ENCODE peak calls at places on chromosomes 6 and 20, in eight cellular contexts. One of them, this sample, is unnamed.

GRCh38 chr6:169162968-169163903 is 90.4 kb downstream of the THBS2 start:
- DNase-seq in fibroblast of villous mesenchyme: peak
- DNase-seq in AG10803: peak
- DNase-seq in MM.1S: no peak
- DNase-seq in lower leg skin: peak
- DNase-seq in AG09309: peak
- DNase-seq in dorsolateral prefrontal cortex: no peak
- DNase-seq in right atrium auricular region: peak
- DNase-seq in this sample: peak

GRCh38 chr20:23152308-23152892 is 66.3 kb upstream of the CD93 start:
- DNase-seq in right atrium auricular region: peak
- DNase-seq in dorsolateral prefrontal cortex: no peak
- DNase-seq in fibroblast of villous mesenchyme: peak
- DNase-seq in lower leg skin: no peak
- DNase-seq in AG09309: peak
- DNase-seq in AG10803: peak
- DNase-seq in MM.1S: no peak
- DNase-seq in this sample: no peak

GRCh38 chr20:4633780-4634179 is 87.9 kb upstream of the PRND start:
- DNase-seq in MM.1S: no peak
- DNase-seq in fibroblast of villous mesenchyme: peak
- DNase-seq in right atrium auricular region: no peak
- DNase-seq in dorsolateral prefrontal cortex: no peak
- DNase-seq in AG09309: peak
- DNase-seq in AG10803: peak
- DNase-seq in lower leg skin: no peak
- DNase-seq in this sample: peak

GRCh38 chr6:118896339-118897136 is 2.6 kb downstream of the ASF1A start:
- DNase-seq in AG09309: no peak
- DNase-seq in fibroblast of villous mesenchyme: peak
- DNase-seq in lower leg skin: no peak
- DNase-seq in right atrium auricular region: no peak
- DNase-seq in dorsolateral prefrontal cortex: no peak
- DNase-seq in MM.1S: peak
- DNase-seq in AG10803: peak
- DNase-seq in this sample: no peak

GRCh38 chr6:166119116-166119911 is 48.3 kb downstream of the TBXT start:
- DNase-seq in fibroblast of villous mesenchyme: no peak
- DNase-seq in right atrium auricular region: no peak
- DNase-seq in MM.1S: no peak
- DNase-seq in lower leg skin: no peak
- DNase-seq in AG10803: no peak
- DNase-seq in dorsolateral prefrontal cortex: no peak
- DNase-seq in AG09309: no peak
- DNase-seq in this sample: no peak

GRCh38 chr20:23386304-23387117 is 24.5 kb downstream of the GZF1 start:
- DNase-seq in right atrium auricular region: no peak
- DNase-seq in AG09309: no peak
- DNase-seq in MM.1S: no peak
- DNase-seq in lower leg skin: no peak
- DNase-seq in AG10803: no peak
- DNase-seq in dorsolateral prefrontal cortex: no peak
- DNase-seq in fibroblast of villous mesenchyme: no peak
- DNase-seq in this sample: no peak

GRCh38 chr6:63787021-63787420 is 151.4 kb downstream of the PHF3 start:
- DNase-seq in AG09309: peak
- DNase-seq in right atrium auricular region: no peak
- DNase-seq in lower leg skin: no peak
- DNase-seq in fibroblast of villous mesenchyme: peak
- DNase-seq in MM.1S: no peak
- DNase-seq in AG10803: peak
- DNase-seq in dorsolateral prefrontal cortex: no peak
- DNase-seq in this sample: no peak

GRCh38 chr6:167907837-167908681 is 81.3 kb downstream of the AFDN start:
- DNase-seq in MM.1S: no peak
- DNase-seq in dorsolateral prefrontal cortex: no peak
- DNase-seq in AG10803: peak
- DNase-seq in right atrium auricular region: no peak
- DNase-seq in AG09309: no peak
- DNase-seq in lower leg skin: no peak
- DNase-seq in fibroblast of villous mesenchyme: peak
- DNase-seq in this sample: no peak

GRCh38 chr6:14638932-14639875 is 521.6 kb downstream of the CD83 start:
- DNase-seq in right atrium auricular region: peak
- DNase-seq in AG10803: peak
- DNase-seq in MM.1S: no peak
- DNase-seq in lower leg skin: peak
- DNase-seq in dorsolateral prefrontal cortex: no peak
- DNase-seq in fibroblast of villous mesenchyme: peak
- DNase-seq in AG09309: no peak
- DNase-seq in this sample: no peak

GRCh38 chr6:93745306-93745705 is 325.9 kb upstream of the EPHA7 start:
- DNase-seq in dorsolateral prefrontal cortex: no peak
- DNase-seq in lower leg skin: no peak
- DNase-seq in AG10803: no peak
- DNase-seq in fibroblast of villous mesenchyme: no peak
- DNase-seq in right atrium auricular region: no peak
- DNase-seq in MM.1S: no peak
- DNase-seq in AG09309: no peak
- DNase-seq in this sample: no peak

GRCh38 chr6:132247381-132248159 is 153.7 kb downstream of the MOXD1 start:
- DNase-seq in AG10803: peak
- DNase-seq in AG09309: no peak
- DNase-seq in fibroblast of villous mesenchyme: no peak
- DNase-seq in dorsolateral prefrontal cortex: no peak
- DNase-seq in MM.1S: no peak
- DNase-seq in right atrium auricular region: no peak
- DNase-seq in lower leg skin: no peak
- DNase-seq in this sample: no peak

GRCh38 chr20:9912858-9913434 is 74.1 kb upstream of the PAK5 start:
- DNase-seq in AG09309: peak
- DNase-seq in lower leg skin: no peak
- DNase-seq in fibroblast of villous mesenchyme: peak
- DNase-seq in dorsolateral prefrontal cortex: peak
- DNase-seq in right atrium auricular region: peak
- DNase-seq in MM.1S: peak
- DNase-seq in AG10803: peak
- DNase-seq in this sample: peak

GRCh38 chr6:42113929-42114636 is 28.3 kb downstream of the C6orf132 start:
- DNase-seq in AG10803: no peak
- DNase-seq in right atrium auricular region: no peak
- DNase-seq in lower leg skin: no peak
- DNase-seq in AG09309: no peak
- DNase-seq in fibroblast of villous mesenchyme: peak
- DNase-seq in MM.1S: no peak
- DNase-seq in dorsolateral prefrontal cortex: no peak
- DNase-seq in this sample: no peak

GRCh38 chr6:43377710-43378229 is 8.3 kb upstream of the ZNF318 start:
- DNase-seq in AG09309: no peak
- DNase-seq in lower leg skin: no peak
- DNase-seq in right atrium auricular region: no peak
- DNase-seq in AG10803: no peak
- DNase-seq in MM.1S: no peak
- DNase-seq in fibroblast of villous mesenchyme: no peak
- DNase-seq in dorsolateral prefrontal cortex: no peak
- DNase-seq in this sample: no peak

GRCh38 chr20:5077761-5078387 is 41.9 kb downstream of the PCNA start:
- DNase-seq in AG09309: no peak
- DNase-seq in AG10803: no peak
- DNase-seq in lower leg skin: no peak
- DNase-seq in MM.1S: no peak
- DNase-seq in right atrium auricular region: no peak
- DNase-seq in fibroblast of villous mesenchyme: no peak
- DNase-seq in dorsolateral prefrontal cortex: no peak
- DNase-seq in this sample: no peak

GRCh38 chr6:26157150-26157837 is 70.1 kb downstream of the HFE start:
- DNase-seq in lower leg skin: peak
- DNase-seq in fibroblast of villous mesenchyme: peak
- DNase-seq in right atrium auricular region: peak
- DNase-seq in AG10803: no peak
- DNase-seq in dorsolateral prefrontal cortex: peak
- DNase-seq in MM.1S: no peak
- DNase-seq in AG09309: no peak
- DNase-seq in this sample: no peak

GRCh38 chr6:88263591-88263990 is 97.4 kb upstream of the CNR1 start:
- DNase-seq in AG10803: no peak
- DNase-seq in fibroblast of villous mesenchyme: no peak
- DNase-seq in right atrium auricular region: no peak
- DNase-seq in lower leg skin: no peak
- DNase-seq in MM.1S: no peak
- DNase-seq in dorsolateral prefrontal cortex: no peak
- DNase-seq in AG09309: no peak
- DNase-seq in this sample: no peak

GRCh38 chr20:20546402-20546801 is 166.0 kb downstream of the RALGAPA2 start:
- DNase-seq in right atrium auricular region: no peak
- DNase-seq in AG10803: no peak
- DNase-seq in MM.1S: no peak
- DNase-seq in lower leg skin: no peak
- DNase-seq in fibroblast of villous mesenchyme: no peak
- DNase-seq in AG09309: no peak
- DNase-seq in dorsolateral prefrontal cortex: no peak
- DNase-seq in this sample: no peak

GRCh38 chr6:169627736-169628423 is 73.9 kb downstream of the WDR27 start:
- DNase-seq in MM.1S: no peak
- DNase-seq in lower leg skin: peak
- DNase-seq in dorsolateral prefrontal cortex: no peak
- DNase-seq in fibroblast of villous mesenchyme: no peak
- DNase-seq in right atrium auricular region: no peak
- DNase-seq in AG10803: no peak
- DNase-seq in AG09309: no peak
- DNase-seq in this sample: no peak

GRCh38 chr6:5763407-5763806 is 243.3 kb downstream of the NRN1 start:
- DNase-seq in dorsolateral prefrontal cortex: no peak
- DNase-seq in lower leg skin: no peak
- DNase-seq in fibroblast of villous mesenchyme: no peak
- DNase-seq in AG09309: no peak
- DNase-seq in AG10803: peak
- DNase-seq in right atrium auricular region: no peak
- DNase-seq in MM.1S: no peak
- DNase-seq in this sample: no peak

GRCh38 chr6:150236544-150236943 is 93.7 kb downstream of the PPP1R14C start:
- DNase-seq in right atrium auricular region: no peak
- DNase-seq in dorsolateral prefrontal cortex: no peak
- DNase-seq in lower leg skin: no peak
- DNase-seq in AG10803: no peak
- DNase-seq in MM.1S: no peak
- DNase-seq in AG09309: no peak
- DNase-seq in fibroblast of villous mesenchyme: no peak
- DNase-seq in this sample: no peak

GRCh38 chr6:73742433-73742832 is 46.4 kb downstream of the CD109 start:
- DNase-seq in right atrium auricular region: no peak
- DNase-seq in fibroblast of villous mesenchyme: no peak
- DNase-seq in lower leg skin: no peak
- DNase-seq in MM.1S: no peak
- DNase-seq in dorsolateral prefrontal cortex: no peak
- DNase-seq in AG10803: no peak
- DNase-seq in AG09309: no peak
- DNase-seq in this sample: no peak

GRCh38 chr20:50053790-50054547 is 59.0 kb downstream of the UBE2V1 start:
- DNase-seq in right atrium auricular region: no peak
- DNase-seq in dorsolateral prefrontal cortex: no peak
- DNase-seq in lower leg skin: no peak
- DNase-seq in fibroblast of villous mesenchyme: no peak
- DNase-seq in MM.1S: no peak
- DNase-seq in AG09309: no peak
- DNase-seq in AG10803: no peak
- DNase-seq in this sample: no peak

DNA sequence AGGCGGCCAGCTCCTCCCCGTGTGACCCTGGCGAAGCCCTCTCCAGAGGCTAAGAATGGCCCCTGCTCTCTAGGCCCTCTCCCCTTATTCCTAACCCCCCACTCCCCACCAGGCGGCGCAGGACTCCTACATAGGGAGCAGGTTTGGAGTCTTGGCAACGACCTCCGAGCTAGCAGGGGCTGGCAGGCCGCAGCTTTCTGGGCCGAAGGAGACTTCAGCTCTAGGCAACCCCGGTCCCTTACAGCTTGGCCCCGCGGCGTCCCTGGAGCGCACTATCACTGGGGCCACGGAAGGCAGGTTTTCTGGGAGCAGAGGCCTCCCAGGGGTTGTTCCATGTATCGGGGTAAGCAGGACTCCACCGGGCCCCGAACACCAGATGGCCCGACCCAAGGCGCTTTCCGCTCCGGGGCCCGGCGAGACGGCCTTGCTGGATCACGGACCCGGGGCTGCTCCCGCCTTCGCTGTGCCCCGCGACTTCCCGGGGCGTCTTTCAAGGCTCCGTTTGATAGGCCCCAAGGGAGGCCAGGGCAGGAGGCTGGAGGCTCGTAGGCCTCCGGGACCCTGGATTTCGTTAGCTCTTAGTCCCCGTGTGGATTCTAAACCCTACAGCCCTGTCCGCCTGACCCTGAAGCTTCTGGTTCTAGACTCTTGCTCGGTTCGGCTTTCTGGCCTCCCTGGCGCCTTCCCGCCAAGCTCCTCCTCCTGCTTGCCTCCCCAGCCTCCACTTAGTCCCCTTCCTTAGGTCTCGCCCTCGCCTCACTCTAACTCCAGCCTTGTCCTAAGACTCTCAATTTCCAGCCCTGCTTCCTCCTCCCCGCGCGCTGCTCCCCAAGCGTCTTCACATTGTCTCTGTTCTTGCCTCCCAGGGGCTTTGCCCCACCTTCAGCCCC is 1.9 kb downstream of the SLC32A1 start:
- DNase-seq in MM.1S: peak
- DNase-seq in lower leg skin: no peak
- DNase-seq in dorsolateral prefrontal cortex: no peak
- DNase-seq in AG10803: peak
- DNase-seq in right atrium auricular region: no peak
- DNase-seq in AG09309: no peak
- DNase-seq in fibroblast of villous mesenchyme: peak
- DNase-seq in this sample: no peak
- TF ChIP-seq CTCF in MM.1S: peak
- TF ChIP-seq CTCF in lower leg skin: no peak
- TF ChIP-seq CTCF in dorsolateral prefrontal cortex: peak
- TF ChIP-seq CTCF in AG10803: peak
- TF ChIP-seq CTCF in right atrium auricular region: no peak
- TF ChIP-seq CTCF in AG09309: peak
- TF ChIP-seq CTCF in fibroblast of villous mesenchyme: peak
- TF ChIP-seq CTCF in this sample: peak

GRCh38 chr20:40506567-40506966 is 182.5 kb downstream of the MAFB start:
- DNase-seq in AG10803: peak
- DNase-seq in right atrium auricular region: peak
- DNase-seq in dorsolateral prefrontal cortex: peak
- DNase-seq in fibroblast of villous mesenchyme: peak
- DNase-seq in AG09309: peak
- DNase-seq in lower leg skin: peak
- DNase-seq in MM.1S: no peak
- DNase-seq in this sample: peak
- TF ChIP-seq CTCF in AG10803: peak
- TF ChIP-seq CTCF in right atrium auricular region: no peak
- TF ChIP-seq CTCF in dorsolateral prefrontal cortex: no peak
- TF ChIP-seq CTCF in fibroblast of villous mesenchyme: no peak
- TF ChIP-seq CTCF in AG09309: no peak
- TF ChIP-seq CTCF in lower leg skin: no peak
- TF ChIP-seq CTCF in MM.1S: no peak
- TF ChIP-seq CTCF in this sample: no peak

GRCh38 chr20:56249244-56249955 is 868 bp downstream of the MC3R start:
- DNase-seq in right atrium auricular region: no peak
- DNase-seq in fibroblast of villous mesenchyme: peak
- DNase-seq in AG09309: no peak
- DNase-seq in AG10803: no peak
- DNase-seq in dorsolateral prefrontal cortex: no peak
- DNase-seq in MM.1S: peak
- DNase-seq in lower leg skin: no peak
- DNase-seq in this sample: no peak
- TF ChIP-seq CTCF in right atrium auricular region: no peak
- TF ChIP-seq CTCF in fibroblast of villous mesenchyme: peak
- TF ChIP-seq CTCF in AG09309: peak
- TF ChIP-seq CTCF in AG10803: peak
- TF ChIP-seq CTCF in dorsolateral prefrontal cortex: no peak
- TF ChIP-seq CTCF in MM.1S: peak
- TF ChIP-seq CTCF in lower leg skin: no peak
- TF ChIP-seq CTCF in this sample: peak

GRCh38 chr20:14522595-14522994 is 185.2 kb upstream of the FLRT3 start:
- DNase-seq in fibroblast of villous mesenchyme: no peak
- DNase-seq in right atrium auricular region: no peak
- DNase-seq in AG09309: no peak
- DNase-seq in lower leg skin: no peak
- DNase-seq in dorsolateral prefrontal cortex: no peak
- DNase-seq in AG10803: no peak
- DNase-seq in MM.1S: no peak
- DNase-seq in this sample: no peak
- TF ChIP-seq CTCF in fibroblast of villous mesenchyme: no peak
- TF ChIP-seq CTCF in right atrium auricular region: no peak
- TF ChIP-seq CTCF in AG09309: no peak
- TF ChIP-seq CTCF in lower leg skin: no peak
- TF ChIP-seq CTCF in dorsolateral prefrontal cortex: no peak
- TF ChIP-seq CTCF in AG10803: no peak
- TF ChIP-seq CTCF in MM.1S: no peak
- TF ChIP-seq CTCF in this sample: no peak